ENCODE peak calls at places on chromosomes 2 and 18, in nine cellular contexts. One of them, this sample, is unnamed.

GRCh38 chr18:47457614-47458013 is 206.2 kb upstream of the SKOR2 start:
- DNase-seq in stomach: no peak
- DNase-seq in transverse colon: peak
- DNase-seq in HepG2: no peak
- DNase-seq in HL-60: no peak
- DNase-seq in spleen: no peak
- DNase-seq in HCT116: no peak
- DNase-seq in suprapubic skin: no peak
- DNase-seq in breast epithelium: no peak
- DNase-seq in this sample: no peak

GRCh38 chr2:143759455-143759854 is 630.2 kb downstream of the ARHGAP15 start:
- DNase-seq in HCT116: no peak
- DNase-seq in transverse colon: no peak
- DNase-seq in suprapubic skin: no peak
- DNase-seq in spleen: no peak
- DNase-seq in stomach: peak
- DNase-seq in HL-60: no peak
- DNase-seq in breast epithelium: no peak
- DNase-seq in HepG2: no peak
- DNase-seq in this sample: no peak

GRCh38 chr2:98872526-98872925 is 63.5 kb downstream of the CRACDL start:
- DNase-seq in HL-60: no peak
- DNase-seq in spleen: no peak
- DNase-seq in suprapubic skin: no peak
- DNase-seq in breast epithelium: no peak
- DNase-seq in transverse colon: no peak
- DNase-seq in HCT116: no peak
- DNase-seq in HepG2: no peak
- DNase-seq in stomach: no peak
- DNase-seq in this sample: no peak

GRCh38 chr2:37880546-37880945 is 44.5 kb upstream of the RMDN2 start:
- DNase-seq in suprapubic skin: no peak
- DNase-seq in HL-60: no peak
- DNase-seq in HCT116: no peak
- DNase-seq in HepG2: peak
- DNase-seq in transverse colon: no peak
- DNase-seq in spleen: no peak
- DNase-seq in breast epithelium: no peak
- DNase-seq in stomach: no peak
- DNase-seq in this sample: no peak

GRCh38 chr2:235898766-235899165 is 269.4 kb downstream of the GBX2 start:
- DNase-seq in HCT116: no peak
- DNase-seq in stomach: no peak
- DNase-seq in transverse colon: no peak
- DNase-seq in HepG2: no peak
- DNase-seq in breast epithelium: no peak
- DNase-seq in suprapubic skin: no peak
- DNase-seq in spleen: no peak
- DNase-seq in HL-60: no peak
- DNase-seq in this sample: no peak

GRCh38 chr2:181953773-181954537 is 31.7 kb upstream of the PPP1R1C start:
- DNase-seq in suprapubic skin: no peak
- DNase-seq in HCT116: peak
- DNase-seq in breast epithelium: peak
- DNase-seq in stomach: peak
- DNase-seq in transverse colon: peak
- DNase-seq in spleen: peak
- DNase-seq in HepG2: peak
- DNase-seq in HL-60: peak
- DNase-seq in this sample: no peak

GRCh38 chr2:160472839-160473251 is 20.8 kb downstream of the RBMS1 start:
- DNase-seq in HCT116: no peak
- DNase-seq in spleen: no peak
- DNase-seq in stomach: no peak
- DNase-seq in suprapubic skin: no peak
- DNase-seq in transverse colon: no peak
- DNase-seq in HL-60: no peak
- DNase-seq in HepG2: no peak
- DNase-seq in breast epithelium: no peak
- DNase-seq in this sample: no peak

GRCh38 chr18:67135981-67136380 is 380.5 kb downstream of the DSEL start:
- DNase-seq in suprapubic skin: no peak
- DNase-seq in HL-60: no peak
- DNase-seq in spleen: no peak
- DNase-seq in transverse colon: no peak
- DNase-seq in HepG2: no peak
- DNase-seq in stomach: no peak
- DNase-seq in HCT116: no peak
- DNase-seq in breast epithelium: no peak
- DNase-seq in this sample: no peak

GRCh38 chr18:3256693-3257626 is 5.0 kb upstream of the MYL12B start:
- DNase-seq in suprapubic skin: no peak
- DNase-seq in HCT116: no peak
- DNase-seq in HL-60: no peak
- DNase-seq in breast epithelium: no peak
- DNase-seq in spleen: no peak
- DNase-seq in stomach: peak
- DNase-seq in transverse colon: no peak
- DNase-seq in HepG2: peak
- DNase-seq in this sample: no peak

GRCh38 chr2:158006961-158007664 is 94.6 kb upstream of the UPP2 start:
- DNase-seq in transverse colon: peak
- DNase-seq in stomach: no peak
- DNase-seq in HCT116: no peak
- DNase-seq in breast epithelium: no peak
- DNase-seq in HL-60: no peak
- DNase-seq in spleen: no peak
- DNase-seq in suprapubic skin: no peak
- DNase-seq in HepG2: no peak
- DNase-seq in this sample: no peak

DNA sequence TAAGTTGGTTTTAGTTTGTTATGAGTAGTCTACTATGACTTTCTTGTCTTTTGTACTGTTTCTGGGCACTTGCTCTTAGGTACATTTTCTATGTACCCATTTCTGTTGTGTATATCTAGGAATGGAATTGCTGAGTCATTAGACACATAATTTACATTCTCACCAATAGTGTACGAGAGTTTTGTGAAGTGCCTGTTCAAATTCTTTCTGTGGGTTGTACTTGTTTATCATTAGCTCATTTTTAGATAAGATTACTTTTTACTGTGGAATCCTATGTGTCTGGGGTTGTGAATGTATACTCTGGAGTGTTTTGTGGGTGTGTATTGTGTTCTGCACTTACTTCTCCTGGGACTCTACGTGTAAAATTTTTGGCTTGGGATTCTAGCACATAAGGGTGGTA is 36.6 kb upstream of the CD28 start:
- DNase-seq in HepG2: no peak
- DNase-seq in breast epithelium: no peak
- DNase-seq in transverse colon: no peak
- DNase-seq in spleen: no peak
- DNase-seq in HL-60: no peak
- DNase-seq in stomach: no peak
- DNase-seq in suprapubic skin: no peak
- DNase-seq in HCT116: no peak
- DNase-seq in this sample: no peak
- TF ChIP-seq POLR2AphosphoS5 in HepG2: no peak
- TF ChIP-seq POLR2AphosphoS5 in breast epithelium: no peak
- TF ChIP-seq POLR2AphosphoS5 in transverse colon: no peak
- TF ChIP-seq POLR2AphosphoS5 in spleen: no peak
- TF ChIP-seq POLR2AphosphoS5 in HL-60: no peak
- TF ChIP-seq POLR2AphosphoS5 in stomach: peak
- TF ChIP-seq POLR2AphosphoS5 in suprapubic skin: no peak
- TF ChIP-seq POLR2AphosphoS5 in HCT116: no peak
- TF ChIP-seq POLR2AphosphoS5 in this sample: no peak

GRCh38 chr18:50573679-50574078 is 13.8 kb downstream of the MAPK4 start:
- DNase-seq in suprapubic skin: no peak
- DNase-seq in HCT116: no peak
- DNase-seq in breast epithelium: no peak
- DNase-seq in transverse colon: no peak
- DNase-seq in spleen: no peak
- DNase-seq in HepG2: no peak
- DNase-seq in stomach: no peak
- DNase-seq in HL-60: no peak
- DNase-seq in this sample: no peak
- H3K4me3 ChIP-seq in suprapubic skin: no peak
- H3K4me3 ChIP-seq in HCT116: no peak
- H3K4me3 ChIP-seq in breast epithelium: no peak
- H3K4me3 ChIP-seq in transverse colon: no peak
- H3K4me3 ChIP-seq in spleen: no peak
- H3K4me3 ChIP-seq in HepG2: no peak
- H3K4me3 ChIP-seq in stomach: no peak
- H3K4me3 ChIP-seq in HL-60: no peak
- H3K4me3 ChIP-seq in this sample: no peak

GRCh38 chr2:119545754-119546445 is 1.7 kb downstream of the CFAP221 start:
- DNase-seq in breast epithelium: no peak
- DNase-seq in HCT116: no peak
- DNase-seq in suprapubic skin: no peak
- DNase-seq in HepG2: no peak
- DNase-seq in stomach: no peak
- DNase-seq in HL-60: no peak
- DNase-seq in transverse colon: no peak
- DNase-seq in spleen: no peak
- DNase-seq in this sample: no peak

GRCh38 chr2:119544075-119545031 is at the start of gene CFAP221:
- DNase-seq in transverse colon: peak
- DNase-seq in stomach: peak
- DNase-seq in HCT116: peak
- DNase-seq in suprapubic skin: no peak
- DNase-seq in spleen: peak
- DNase-seq in HepG2: peak
- DNase-seq in HL-60: peak
- DNase-seq in breast epithelium: peak
- DNase-seq in this sample: no peak

GRCh38 chr2:119546446-119546765 is 2.2 kb downstream of the CFAP221 start:
- DNase-seq in stomach: no peak
- DNase-seq in transverse colon: no peak
- DNase-seq in breast epithelium: no peak
- DNase-seq in suprapubic skin: no peak
- DNase-seq in spleen: no peak
- DNase-seq in HL-60: no peak
- DNase-seq in HepG2: no peak
- DNase-seq in HCT116: no peak
- DNase-seq in this sample: no peak

GRCh38 chr2:119548516-119549120 is 4.4 kb downstream of the CFAP221 start:
- DNase-seq in breast epithelium: no peak
- DNase-seq in transverse colon: no peak
- DNase-seq in suprapubic skin: no peak
- DNase-seq in HL-60: no peak
- DNase-seq in spleen: no peak
- DNase-seq in HepG2: no peak
- DNase-seq in stomach: no peak
- DNase-seq in HCT116: no peak
- DNase-seq in this sample: no peak

GRCh38 chr2:119545076-119545475 is 827 bp downstream of the CFAP221 start:
- DNase-seq in breast epithelium: no peak
- DNase-seq in stomach: no peak
- DNase-seq in spleen: no peak
- DNase-seq in suprapubic skin: no peak
- DNase-seq in HepG2: no peak
- DNase-seq in transverse colon: no peak
- DNase-seq in HCT116: no peak
- DNase-seq in HL-60: no peak
- DNase-seq in this sample: no peak
- TF ChIP-seq POLR2AphosphoS5 in breast epithelium: no peak
- TF ChIP-seq POLR2AphosphoS5 in stomach: no peak
- TF ChIP-seq POLR2AphosphoS5 in spleen: no peak
- TF ChIP-seq POLR2AphosphoS5 in suprapubic skin: no peak
- TF ChIP-seq POLR2AphosphoS5 in HepG2: no peak
- TF ChIP-seq POLR2AphosphoS5 in transverse colon: no peak
- TF ChIP-seq POLR2AphosphoS5 in HCT116: no peak
- TF ChIP-seq POLR2AphosphoS5 in HL-60: no peak
- TF ChIP-seq POLR2AphosphoS5 in this sample: no peak

GRCh38 chr18:55869965-55870585 is 282.1 kb upstream of the TCF4 start:
- DNase-seq in HepG2: no peak
- DNase-seq in suprapubic skin: no peak
- DNase-seq in breast epithelium: no peak
- DNase-seq in HL-60: no peak
- DNase-seq in spleen: no peak
- DNase-seq in stomach: no peak
- DNase-seq in HCT116: no peak
- DNase-seq in transverse colon: no peak
- DNase-seq in this sample: peak
- H3K4me3 ChIP-seq in HepG2: no peak
- H3K4me3 ChIP-seq in suprapubic skin: no peak
- H3K4me3 ChIP-seq in breast epithelium: no peak
- H3K4me3 ChIP-seq in HL-60: no peak
- H3K4me3 ChIP-seq in spleen: no peak
- H3K4me3 ChIP-seq in stomach: no peak
- H3K4me3 ChIP-seq in HCT116: no peak
- H3K4me3 ChIP-seq in transverse colon: no peak
- H3K4me3 ChIP-seq in this sample: no peak

DNA sequence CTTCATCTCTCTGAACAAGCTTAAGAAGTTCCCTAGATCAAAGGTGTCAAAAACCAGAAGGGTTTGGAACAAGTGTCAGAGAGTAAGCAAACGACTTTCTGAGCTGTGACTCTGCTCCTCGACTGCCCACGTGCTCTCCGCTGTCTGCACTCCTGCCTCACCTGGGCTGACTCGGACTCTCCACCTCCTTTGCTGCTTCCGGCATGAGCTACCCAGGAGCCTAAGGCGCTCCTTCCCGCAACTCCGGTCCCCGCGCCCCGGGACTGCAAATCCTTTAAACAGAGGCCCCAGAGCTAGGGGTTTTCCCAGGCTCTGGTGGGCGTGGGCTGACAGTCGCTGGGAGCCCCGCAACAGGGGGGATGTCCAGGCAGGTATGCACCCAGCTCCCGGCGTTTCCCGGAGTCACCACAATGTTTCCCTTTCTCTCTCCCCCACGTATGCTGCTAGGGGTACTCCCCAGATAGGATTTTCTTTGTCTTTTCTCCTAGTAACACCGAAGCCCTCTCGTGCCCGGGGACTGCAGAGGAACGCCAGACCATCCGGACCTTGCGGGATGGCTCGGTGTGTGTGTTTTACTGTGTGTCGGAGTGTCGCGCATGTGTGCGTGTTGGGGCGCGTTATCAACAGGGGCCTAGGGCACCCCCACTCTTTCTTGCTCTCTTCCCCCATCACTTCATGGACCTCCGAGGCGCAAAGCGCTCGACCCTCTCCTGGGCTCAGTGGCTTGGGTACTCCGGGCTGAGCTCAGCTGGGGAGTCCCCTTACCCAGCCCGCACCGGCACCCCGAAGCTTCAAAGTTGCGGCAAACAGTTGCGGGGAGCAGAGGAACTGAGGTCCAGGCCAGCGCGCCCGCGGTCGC is 719 bp upstream of the THSD7B start:
- DNase-seq in suprapubic skin: no peak
- DNase-seq in transverse colon: no peak
- DNase-seq in HL-60: no peak
- DNase-seq in HCT116: no peak
- DNase-seq in stomach: no peak
- DNase-seq in HepG2: no peak
- DNase-seq in spleen: no peak
- DNase-seq in breast epithelium: no peak
- DNase-seq in this sample: no peak
- TF ChIP-seq POLR2AphosphoS5 in suprapubic skin: no peak
- TF ChIP-seq POLR2AphosphoS5 in transverse colon: no peak
- TF ChIP-seq POLR2AphosphoS5 in HL-60: no peak
- TF ChIP-seq POLR2AphosphoS5 in HCT116: no peak
- TF ChIP-seq POLR2AphosphoS5 in stomach: no peak
- TF ChIP-seq POLR2AphosphoS5 in HepG2: no peak
- TF ChIP-seq POLR2AphosphoS5 in spleen: no peak
- TF ChIP-seq POLR2AphosphoS5 in breast epithelium: no peak
- TF ChIP-seq POLR2AphosphoS5 in this sample: no peak